ENCODE peak calls at places on chromosome 1, in five cellular contexts. X is neural progenitor cell; J is mesenchymal stem cell; T is cardiac septum; W is stimulated activated CD4-positive, alpha-beta T cell treated with anti-CD3 and anti-CD28 coated beads, Interleukin-15, amount 100 ng/mL, for 1 hour. C is an unnamed sample.

GRCh38 chr1:12774801-12775345 is 1.3 kb downstream of the PRAMEF12 start:
- DNase-seq in X (no peak), J (no peak), T (no peak), W (no peak), C (no peak)

GRCh38 chr1:82377201-82377884 is 576.6 kb downstream of the ADGRL2 start:
- DNase-seq in X (no peak), J (no peak), T (no peak), W (no peak), C (peak)

GRCh38 chr1:8047686-8048522 is 21.8 kb upstream of the ERRFI1 start:
- DNase-seq in X (no peak), J (peak), T (no peak), W (no peak), C (peak)

GRCh38 chr1:36464605-36465393 is 615 bp upstream of the MRPS15 start:
- DNase-seq in X (no peak), J (no peak), T (no peak), W (no peak), C (no peak)

GRCh38 chr1:14095001-14095400 is 395.0 kb downstream of the PRDM2 start:
- DNase-seq in X (peak), J (no peak), T (no peak), W (no peak), C (no peak)

GRCh38 chr1:46370214-46370633 is 23.9 kb upstream of the FAAH start:
- DNase-seq in X (no peak), J (no peak), T (no peak), W (no peak), C (no peak)

GRCh38 chr1:31376374-31377134 is 3.7 kb upstream of the FABP3 start:
- DNase-seq in X (peak), J (peak), T (peak), W (no peak), C (peak)

GRCh38 chr1:117585086-117585485 is 20.8 kb upstream of the TENT5C start:
- DNase-seq in X (no peak), J (no peak), T (no peak), W (no peak), C (no peak)